ENCODE peak calls at places on chromosomes 13 and 19, in ten cellular contexts. J is uterus; S is stimulated activated CD4-positive, alpha-beta T cell treated with anti-CD3 and anti-CD28 coated beads, Interleukin-1b, Interleukin-23, amount 100 ng/mL, for 48 hours; D is HCT116; F is AG20443; I is coronary artery; V is iris pigment epithelial cell; R is astrocyte of the hippocampus; C is immature natural killer cell; P is AG04449. B is an unnamed sample.
A peak's percentile ranks its signal among the peaks of the same experiment; 100 is the strongest.

GRCh38 chr13:33284016-33284415 is 1.5 kb downstream of the STARD13 start:
- DNase-seq in C (no peak), V (peak; percentile 59), P (no peak), F (peak; percentile 11), I (no peak), S (no peak), R (peak; percentile 50), J (no peak), D (no peak), B (peak; percentile 64)

GRCh38 chr13:30408319-30409101 is 13.8 kb upstream of the UBE2L5 start:
- DNase-seq in I (peak; percentile 96), S (peak; percentile 93), P (no peak), D (no peak), V (peak; percentile 87), F (peak; percentile 92), J (peak; percentile 95), R (peak; percentile 95), C (peak; percentile 85), B (peak; percentile 76)

GRCh38 chr13:93872948-93873347 is 606.5 kb downstream of the DCT start:
- DNase-seq in S (no peak), R (no peak), V (no peak), P (no peak), C (no peak), D (no peak), F (no peak), I (no peak), J (no peak), B (no peak)

GRCh38 chr19:37594064-37594981 is at the start of the genes ZNF540 and ZNF571:
- DNase-seq in F (peak; percentile 95), J (peak; percentile 93), V (peak; percentile 98), R (peak; percentile 97), C (peak; percentile 84), I (peak; percentile 94), D (no peak), S (peak; percentile 94), P (peak; percentile 63), B (peak; percentile 93)

GRCh38 chr13:50052478-50052877 is 37.2 kb downstream of the KCNRG start:
- DNase-seq in I (no peak), C (no peak), D (no peak), F (no peak), P (no peak), S (no peak), V (no peak), R (peak; percentile 36), J (no peak), B (no peak)

GRCh38 chr13:108427355-108427754 is 157.8 kb downstream of the TNFSF13B start:
- DNase-seq in D (no peak), F (no peak), S (no peak), J (no peak), V (peak; percentile 30), R (peak; percentile 13), C (no peak), I (no peak), P (no peak), B (peak; percentile 15)

GRCh38 chr13:101919541-101920306 is 467.2 kb downstream of the ITGBL1 start:
- DNase-seq in P (no peak), D (no peak), F (peak; percentile 55), S (no peak), J (no peak), R (peak; percentile 83), I (no peak), C (no peak), V (peak; percentile 51), B (peak; percentile 17)

GRCh38 chr13:19183676-19184075 is 2.1 kb upstream of the TUBA3C start:
- DNase-seq in F (no peak), I (peak; percentile 21), R (no peak), D (no peak), P (no peak), V (no peak), J (no peak), S (no peak), C (no peak), B (no peak)

GRCh38 chr13:34733720-34734119 is 208.3 kb upstream of the NBEA start:
- DNase-seq in V (peak; percentile 29), F (peak; percentile 52), D (no peak), R (peak; percentile 16), J (no peak), C (no peak), S (no peak), P (no peak), I (no peak), B (no peak)

GRCh38 chr19:16324384-16325160 is at the start of gene KLF2:
- DNase-seq in S (peak; percentile 69), J (peak; percentile 93), I (peak; percentile 98), V (peak; percentile 89), P (no peak), C (peak; percentile 96), D (peak; percentile 63), F (peak; percentile 97), R (peak; percentile 95), B (peak; percentile 89)

GRCh38 chr13:43737524-43737923 is 49.2 kb downstream of the ENOX1 start:
- DNase-seq in S (no peak), C (no peak), V (no peak), D (no peak), I (no peak), J (no peak), P (no peak), R (no peak), F (no peak), B (no peak)

GRCh38 chr19:36847968-36848367 is 2.7 kb upstream of the ZNF345 start:
- DNase-seq in D (no peak), R (no peak), F (no peak), P (no peak), S (no peak), V (no peak), C (no peak), J (no peak), I (no peak), B (no peak)

GRCh38 chr19:6271721-6272410 is 7.9 kb downstream of the MLLT1 start:
- DNase-seq in V (peak; percentile 69), R (peak; percentile 89), P (no peak), D (no peak), I (no peak), C (no peak), F (peak; percentile 90), S (no peak), J (peak; percentile 91), B (peak; percentile 84)

GRCh38 chr19:51372649-51373504 is at the start of gene NKG7:
- DNase-seq in R (no peak), F (no peak), S (peak; percentile 89), I (no peak), P (no peak), D (no peak), C (peak; percentile 98), V (no peak), J (no peak), B (no peak)

GRCh38 chr13:26050568-26051230 is 1.1 kb downstream of the SHISA2 start:
- DNase-seq in S (no peak), D (no peak), F (peak; percentile 39), C (no peak), V (peak; percentile 25), R (peak; percentile 60), P (no peak), J (no peak), I (no peak), B (no peak)

GRCh38 chr13:47121092-47121763 is 224.4 kb upstream of the HTR2A start:
- DNase-seq in S (no peak), V (no peak), F (no peak), I (no peak), P (no peak), J (no peak), R (no peak), C (no peak), D (no peak), B (peak; percentile 38)

GRCh38 chr13:67048793-67049150 is 181.4 kb downstream of the PCDH9 start:
- DNase-seq in C (no peak), J (no peak), D (no peak), V (peak; percentile 92), R (peak; percentile 74), P (peak; percentile 16), F (no peak), S (no peak), I (no peak), B (no peak)

GRCh38 chr13:83350569-83350968 is 531.7 kb downstream of the SLITRK1 start:
- DNase-seq in J (no peak), S (no peak), C (no peak), I (no peak), F (peak; percentile 5), P (no peak), D (no peak), V (peak; percentile 55), R (no peak), B (peak; percentile 19)

GRCh38 chr13:50829896-50830295 is 13.6 kb downstream of the DLEU7 start:
- DNase-seq in V (peak; percentile 48), S (no peak), D (no peak), I (no peak), P (no peak), J (no peak), R (no peak), F (peak; percentile 57), C (no peak), B (no peak)

GRCh38 chr13:110216403-110217041 is 90.4 kb downstream of the COL4A1 start:
- DNase-seq in S (no peak), F (peak; percentile 65), R (peak; percentile 83), C (no peak), D (no peak), P (no peak), I (peak; percentile 91), V (peak; percentile 91), J (peak; percentile 48), B (peak; percentile 58)

GRCh38 chr13:79241697-79242096 is 164.4 kb downstream of the RBM26 start:
- DNase-seq in I (no peak), C (no peak), D (no peak), P (no peak), R (no peak), V (no peak), F (no peak), J (no peak), S (no peak), B (no peak)

GRCh38 chr19:46776927-46777911 is 11.2 kb downstream of the SLC1A5 start:
- DNase-seq in F (no peak), S (peak; percentile 24), J (no peak), I (no peak), P (no peak), D (no peak), C (no peak), V (no peak), R (no peak), B (no peak)

GRCh38 chr13:74678308-74678958 is 544.2 kb upstream of the KLF12 start:
- DNase-seq in V (no peak), P (no peak), I (no peak), S (no peak), D (no peak), F (no peak), J (no peak), C (no peak), R (no peak), B (no peak)

GRCh38 chr19:12784871-12785430 is 6.3 kb upstream of the JUNB start:
- DNase-seq in J (no peak), F (no peak), R (peak; percentile 27), D (no peak), P (no peak), C (peak; percentile 82), S (no peak), I (no peak), V (no peak), B (no peak)

GRCh38 chr19:48513289-48514122 is 1.9 kb upstream of the LMTK3 start:
- DNase-seq in S (peak; percentile 74), D (peak; percentile 69), C (peak; percentile 38), I (no peak), P (no peak), V (peak; percentile 74), J (no peak), F (peak; percentile 80), R (peak; percentile 81), B (peak; percentile 80)

GRCh38 chr13:64154514-64154913 is 2738.9 kb upstream of the PCDH20 start:
- DNase-seq in C (no peak), V (peak; percentile 27), F (no peak), J (no peak), D (peak; percentile 4), P (no peak), I (no peak), R (peak; percentile 12), S (no peak), B (no peak)

GRCh38 chr13:96982672-96983071 is 11.6 kb downstream of the OXGR1 start:
- DNase-seq in I (no peak), J (no peak), P (no peak), F (no peak), V (peak; percentile 26), R (no peak), C (no peak), D (no peak), S (no peak), B (peak; percentile 28)

GRCh38 chr19:17026041-17026658 is 460 bp downstream of the CPAMD8 start:
- DNase-seq in D (no peak), J (no peak), I (no peak), P (no peak), R (peak; percentile 16), V (no peak), F (no peak), S (no peak), C (no peak), B (no peak)